ENCODE peak calls at places on chromosomes 1 and 21, in seven cellular contexts. Y, A, H, I, V, L and P are unnamed samples. For H3K4me1, the result is how much of the 10 kb centered on the place peaks cover.

GRCh38 chr1:211378844-211379243 is 52.2 kb downstream of the TRAF5 start:
- DNase-seq in Y (no peak), I (peak), L (no peak), A (no peak), V (no peak), H (no peak), P (peak)

GRCh38 chr1:17161926-17162800 is 42.8 kb upstream of the PADI1 start:
- DNase-seq in H (no peak), I (no peak), V (no peak), A (peak), L (no peak), Y (no peak), P (no peak)

GRCh38 chr1:14140800-14141526 is 441.0 kb downstream of the PRDM2 start:
- DNase-seq in V (no peak), H (no peak), L (no peak), Y (no peak), A (no peak), I (peak), P (peak)

GRCh38 chr1:33820804-33821203 is 43.1 kb upstream of the HMGB4 start:
- DNase-seq in L (no peak), V (no peak), Y (no peak), A (no peak), H (no peak), I (no peak), P (no peak)

GRCh38 chr1:216457356-216457755 is 34.1 kb upstream of the USH2A start:
- DNase-seq in H (no peak), I (no peak), L (no peak), V (no peak), Y (no peak), A (no peak), P (peak)

GRCh38 chr1:183711691-183712401 is 58.7 kb upstream of the APOBEC4 start:
- DNase-seq in I (peak), V (no peak), A (no peak), Y (no peak), L (no peak), H (no peak), P (peak)

GRCh38 chr1:180169641-180170155 is 15.0 kb downstream of the QSOX1 start:
- DNase-seq in V (no peak), A (peak), L (no peak), Y (no peak), H (peak), I (no peak), P (no peak)

GRCh38 chr1:62613890-62614289 is 16.6 kb downstream of the ANGPTL3 start:
- DNase-seq in Y (no peak), V (no peak), L (peak), I (peak), H (no peak), A (no peak), P (peak)

GRCh38 chr1:205286335-205286950 is 35.1 kb downstream of the NUAK2 start:
- DNase-seq in A (no peak), I (no peak), V (no peak), H (peak), L (no peak), Y (peak), P (no peak)

GRCh38 chr1:107669996-107670395 is 295.0 kb downstream of the VAV3 start:
- DNase-seq in V (peak), A (no peak), H (no peak), L (no peak), I (peak), Y (no peak), P (peak)

GRCh38 chr21:16965424-16965823 is 547.4 kb upstream of the CXADR start:
- DNase-seq in L (no peak), Y (no peak), A (no peak), I (no peak), H (no peak), V (no peak), P (no peak)

GRCh38 chr1:211656728-211657127 is 18.7 kb downstream of the NEK2 start:
- DNase-seq in H (no peak), V (no peak), A (no peak), L (no peak), I (no peak), Y (no peak), P (no peak)

GRCh38 chr1:207888647-207889046 is 22.3 kb downstream of the CD34 start:
- DNase-seq in A (no peak), L (no peak), H (no peak), V (no peak), Y (no peak), I (peak), P (peak)

GRCh38 chr1:222910699-222911098 is 95.9 kb downstream of the DISP1 start:
- DNase-seq in I (peak), Y (no peak), H (no peak), A (no peak), V (no peak), L (no peak), P (no peak)

GRCh38 chr1:163974120-163974519 is 584.9 kb upstream of the PBX1 start:
- DNase-seq in H (no peak), Y (no peak), L (no peak), I (peak), A (no peak), V (no peak), P (no peak)

GRCh38 chr1:179230721-179231120 is 1.2 kb upstream of the ABL2 start:
- DNase-seq in A (no peak), L (no peak), Y (no peak), I (no peak), V (no peak), H (no peak), P (no peak)

GRCh38 chr1:221711642-221712041 is 30.2 kb downstream of the DUSP10 start:
- DNase-seq in A (no peak), Y (no peak), H (no peak), L (no peak), V (no peak), I (no peak), P (no peak)

GRCh38 chr21:46317710-46318463 is 5.8 kb downstream of the C21orf58 start:
- DNase-seq in A (peak), V (no peak), H (peak), L (no peak), I (no peak), Y (no peak), P (no peak)

GRCh38 chr1:101820080-101820479 is 176.6 kb downstream of the OLFM3 start:
- DNase-seq in Y (peak), I (peak), A (no peak), V (no peak), L (peak), H (no peak), P (peak)

GRCh38 chr1:236520445-236521005 is 3.3 kb upstream of the LGALS8 start:
- DNase-seq in L (no peak), I (no peak), V (no peak), H (no peak), Y (no peak), A (no peak), P (no peak)

GRCh38 chr21:25422610-25423608 is 184.4 kb downstream of the MRPL39 start:
- DNase-seq in A (no peak), V (no peak), I (no peak), H (no peak), L (no peak), Y (no peak), P (no peak)

GRCh38 chr1:83761084-83761760 is 237.7 kb downstream of the TTLL7 start:
- DNase-seq in V (no peak), Y (peak), I (no peak), H (no peak), A (no peak), L (no peak), P (peak)

GRCh38 chr1:209086486-209087192 is 496.9 kb upstream of the CAMK1G start:
- DNase-seq in A (no peak), V (no peak), H (no peak), L (no peak), Y (no peak), I (no peak), P (no peak)

GRCh38 chr21:38797470-38797869 is 8.3 kb upstream of the ETS2 start:
- DNase-seq in A (peak), I (peak), H (no peak), Y (no peak), L (peak), V (no peak), P (no peak)

GRCh38 chr1:149927535-149928387 is at the start of gene SF3B4:
- DNase-seq in H (peak), Y (peak), L (peak), V (peak), A (peak), I (peak), P (peak)

GRCh38 chr1:38533772-38534472 is 325.6 kb downstream of the RRAGC start:
- DNase-seq in V (no peak), H (no peak), A (no peak), I (peak), L (no peak), Y (no peak), P (no peak)

GRCh38 chr1:225811622-225812487 is 1.9 kb downstream of the EPHX1 start:
- DNase-seq in H (no peak), Y (no peak), L (peak), I (peak), V (peak), A (no peak), P (peak)

DNA sequence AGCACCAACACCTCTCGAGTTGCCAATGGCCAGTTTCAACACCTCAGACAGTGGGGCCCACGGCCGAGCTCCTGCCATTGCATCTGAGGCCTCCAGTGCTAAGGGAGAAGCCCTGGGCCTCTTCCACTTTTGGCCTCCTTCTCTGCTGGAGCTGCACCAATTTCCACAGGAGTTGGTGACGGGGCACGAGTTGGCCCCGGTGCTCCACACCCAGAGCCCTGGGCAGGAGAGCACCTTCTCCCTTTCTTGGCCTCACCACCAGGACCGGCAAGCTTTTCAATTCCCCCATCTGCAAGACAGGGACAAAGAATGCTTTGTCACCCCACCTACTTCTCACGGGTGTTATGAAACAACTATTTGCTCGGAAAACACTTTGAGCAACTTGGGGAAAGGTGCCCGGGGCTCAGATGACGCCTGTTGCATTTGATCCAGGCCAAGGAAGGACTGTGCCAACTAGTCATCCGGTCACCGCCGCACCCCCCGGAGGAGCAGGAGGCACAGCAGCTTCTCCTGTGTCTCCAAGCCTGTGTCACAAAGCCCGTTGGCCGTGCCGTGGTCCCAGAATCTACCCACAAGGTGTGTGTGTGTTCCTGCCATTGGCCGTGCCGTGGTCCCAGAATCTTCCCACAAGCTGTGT is 55.2 kb downstream of the TOMM20 start:
- DNase-seq in A (no peak), I (peak), V (peak), H (peak), Y (no peak), L (peak), P (no peak)
- H3K4me1 ChIP-seq in A (under half), I (under half), V (half or more), H (under half), Y (under half), L (half or more), P (under half)

GRCh38 chr1:32448773-32449456 is 16.0 kb upstream of the ZBTB8B start:
- DNase-seq in Y (peak), V (no peak), L (peak), H (no peak), A (peak), I (peak), P (peak)

GRCh38 chr1:32455958-32456357 is 8.9 kb upstream of the ZBTB8B start:
- DNase-seq in V (no peak), Y (no peak), L (no peak), H (no peak), A (no peak), I (no peak), P (no peak)

GRCh38 chr1:32454726-32455125 is 10.1 kb upstream of the ZBTB8B start:
- DNase-seq in L (peak), A (peak), V (no peak), H (no peak), I (peak), Y (no peak), P (no peak)
- H3K27ac ChIP-seq in L (no peak), A (no peak), V (no peak), H (no peak), I (no peak), Y (no peak), P (no peak)

GRCh38 chr1:147773215-147773715 is 12.9 kb upstream of the GJA5 start:
- DNase-seq in I (no peak), A (no peak), Y (no peak), L (no peak), V (no peak), H (peak), P (no peak)
- H3K4me3 ChIP-seq in I (no peak), A (no peak), Y (no peak), L (no peak), V (no peak), H (no peak), P (no peak)

GRCh38 chr1:92519043-92519442 is 32.3 kb upstream of the GFI1 start:
- DNase-seq in V (no peak), I (no peak), A (no peak), L (no peak), Y (no peak), H (no peak), P (no peak)
- H3K4me1 ChIP-seq in V (under half), I (under half), A (under half), L (under half), Y (under half), H (under half), P (under half)

GRCh38 chr1:10474613-10475507 is at the start of gene PEX14:
- DNase-seq in A (peak), I (peak), Y (peak), L (peak), H (peak), V (peak), P (peak)
- H3K27ac ChIP-seq in A (peak), I (peak), Y (peak), L (peak), H (peak), V (peak), P (peak)